ENCODE peak calls at places on chromosomes 16 and 17, in five cellular contexts. One of them, this sample, is unnamed. For H3K36me3, the result is how much of the 10 kb centered on the place peaks cover.

GRCh38 chr17:45230787-45231480 is 9.2 kb downstream of the FMNL1 start:
- DNase-seq in suprapubic skin: no peak
- DNase-seq in upper lobe of right lung: no peak
- DNase-seq in HCT116: no peak
- DNase-seq in heart right ventricle: peak
- DNase-seq in this sample: peak

GRCh38 chr17:38702900-38703741 is 2.0 kb upstream of the MLLT6 start:
- DNase-seq in HCT116: no peak
- DNase-seq in heart right ventricle: peak
- DNase-seq in suprapubic skin: no peak
- DNase-seq in upper lobe of right lung: peak
- DNase-seq in this sample: peak

GRCh38 chr16:19704321-19705130 is 13.5 kb downstream of the KNOP1 start:
- DNase-seq in heart right ventricle: no peak
- DNase-seq in upper lobe of right lung: no peak
- DNase-seq in HCT116: no peak
- DNase-seq in suprapubic skin: no peak
- DNase-seq in this sample: no peak

GRCh38 chr16:3188675-3188924 is 596 bp downstream of the OR1F1 start:
- DNase-seq in HCT116: no peak
- DNase-seq in heart right ventricle: no peak
- DNase-seq in upper lobe of right lung: no peak
- DNase-seq in suprapubic skin: no peak
- DNase-seq in this sample: no peak

GRCh38 chr16:73066321-73066926 is 18.5 kb upstream of the ZFHX3 start:
- DNase-seq in suprapubic skin: no peak
- DNase-seq in heart right ventricle: no peak
- DNase-seq in HCT116: no peak
- DNase-seq in upper lobe of right lung: no peak
- DNase-seq in this sample: peak

GRCh38 chr17:4327638-4328037 is 38.8 kb downstream of the UBE2G1 start:
- DNase-seq in upper lobe of right lung: no peak
- DNase-seq in heart right ventricle: no peak
- DNase-seq in HCT116: peak
- DNase-seq in suprapubic skin: no peak
- DNase-seq in this sample: no peak

GRCh38 chr16:80299416-80299815 is 241.4 kb upstream of the DYNLRB2 start:
- DNase-seq in suprapubic skin: no peak
- DNase-seq in heart right ventricle: no peak
- DNase-seq in upper lobe of right lung: no peak
- DNase-seq in HCT116: no peak
- DNase-seq in this sample: no peak

GRCh38 chr17:76872221-76872873 is 4.1 kb downstream of the MGAT5B start:
- DNase-seq in upper lobe of right lung: no peak
- DNase-seq in suprapubic skin: no peak
- DNase-seq in HCT116: peak
- DNase-seq in heart right ventricle: no peak
- DNase-seq in this sample: peak

GRCh38 chr16:57616241-57616640 is 12.2 kb upstream of the ADGRG1 start:
- DNase-seq in suprapubic skin: peak
- DNase-seq in HCT116: no peak
- DNase-seq in heart right ventricle: no peak
- DNase-seq in upper lobe of right lung: peak
- DNase-seq in this sample: no peak

GRCh38 chr16:56409195-56409594 is 16.1 kb downstream of the AMFR start:
- DNase-seq in upper lobe of right lung: no peak
- DNase-seq in HCT116: no peak
- DNase-seq in heart right ventricle: no peak
- DNase-seq in suprapubic skin: no peak
- DNase-seq in this sample: no peak

GRCh38 chr16:4244881-4245280 is 3.0 kb upstream of the SRL start:
- DNase-seq in HCT116: no peak
- DNase-seq in suprapubic skin: no peak
- DNase-seq in heart right ventricle: no peak
- DNase-seq in upper lobe of right lung: no peak
- DNase-seq in this sample: peak

GRCh38 chr17:76635659-76636360 is 7.7 kb downstream of the ST6GALNAC1 start:
- DNase-seq in upper lobe of right lung: no peak
- DNase-seq in heart right ventricle: no peak
- DNase-seq in suprapubic skin: no peak
- DNase-seq in HCT116: no peak
- DNase-seq in this sample: no peak

GRCh38 chr16:87658564-87659225 is 56.4 kb downstream of the JPH3 start:
- DNase-seq in HCT116: no peak
- DNase-seq in heart right ventricle: no peak
- DNase-seq in suprapubic skin: no peak
- DNase-seq in upper lobe of right lung: no peak
- DNase-seq in this sample: no peak

GRCh38 chr17:75326587-75326955 is 37.3 kb upstream of the SLC25A19 start:
- DNase-seq in upper lobe of right lung: no peak
- DNase-seq in heart right ventricle: no peak
- DNase-seq in HCT116: no peak
- DNase-seq in suprapubic skin: no peak
- DNase-seq in this sample: no peak

GRCh38 chr16:88645455-88645854 is 5.4 kb downstream of the CYBA start:
- DNase-seq in upper lobe of right lung: no peak
- DNase-seq in suprapubic skin: no peak
- DNase-seq in HCT116: no peak
- DNase-seq in heart right ventricle: no peak
- DNase-seq in this sample: no peak

GRCh38 chr17:36921131-36921851 is 16.0 kb upstream of the LHX1 start:
- DNase-seq in upper lobe of right lung: no peak
- DNase-seq in suprapubic skin: no peak
- DNase-seq in heart right ventricle: no peak
- DNase-seq in HCT116: peak
- DNase-seq in this sample: peak

GRCh38 chr17:6358131-6358530 is 76.8 kb downstream of the AIPL1 start:
- DNase-seq in upper lobe of right lung: no peak
- DNase-seq in HCT116: no peak
- DNase-seq in heart right ventricle: no peak
- DNase-seq in suprapubic skin: no peak
- DNase-seq in this sample: no peak

GRCh38 chr16:57647136-57647875 is 18.9 kb downstream of the ADGRG1 start:
- DNase-seq in upper lobe of right lung: no peak
- DNase-seq in HCT116: no peak
- DNase-seq in heart right ventricle: no peak
- DNase-seq in suprapubic skin: no peak
- DNase-seq in this sample: no peak

GRCh38 chr17:43897827-43898226 is 9.5 kb downstream of the MPP2 start:
- DNase-seq in heart right ventricle: no peak
- DNase-seq in upper lobe of right lung: no peak
- DNase-seq in suprapubic skin: no peak
- DNase-seq in HCT116: no peak
- DNase-seq in this sample: no peak

GRCh38 chr17:43383826-43384475 is 14.8 kb upstream of the ARL4D start:
- DNase-seq in upper lobe of right lung: no peak
- DNase-seq in HCT116: no peak
- DNase-seq in heart right ventricle: no peak
- DNase-seq in suprapubic skin: no peak
- DNase-seq in this sample: no peak

GRCh38 chr16:51440096-51440495 is 289.0 kb upstream of the SALL1 start:
- DNase-seq in HCT116: no peak
- DNase-seq in heart right ventricle: no peak
- DNase-seq in suprapubic skin: no peak
- DNase-seq in upper lobe of right lung: no peak
- DNase-seq in this sample: no peak

GRCh38 chr16:67775273-67775672 is 31.1 kb downstream of the RANBP10 start:
- DNase-seq in upper lobe of right lung: no peak
- DNase-seq in HCT116: no peak
- DNase-seq in suprapubic skin: no peak
- DNase-seq in heart right ventricle: no peak
- DNase-seq in this sample: no peak

GRCh38 chr17:49315974-49316570 is 46.0 kb downstream of the ZNF652 start:
- DNase-seq in heart right ventricle: no peak
- DNase-seq in upper lobe of right lung: no peak
- DNase-seq in HCT116: no peak
- DNase-seq in suprapubic skin: no peak
- DNase-seq in this sample: no peak

GRCh38 chr17:82846061-82846691 is 6.4 kb upstream of the ZNF750 start:
- DNase-seq in suprapubic skin: no peak
- DNase-seq in upper lobe of right lung: peak
- DNase-seq in heart right ventricle: no peak
- DNase-seq in HCT116: no peak
- DNase-seq in this sample: no peak
- H3K4me3 ChIP-seq in suprapubic skin: no peak
- H3K4me3 ChIP-seq in upper lobe of right lung: peak
- H3K4me3 ChIP-seq in heart right ventricle: peak
- H3K4me3 ChIP-seq in HCT116: no peak
- H3K4me3 ChIP-seq in this sample: no peak

GRCh38 chr17:18985475-18985874 is 19.1 kb downstream of the FAM83G start:
- DNase-seq in suprapubic skin: no peak
- DNase-seq in upper lobe of right lung: no peak
- DNase-seq in heart right ventricle: no peak
- DNase-seq in HCT116: no peak
- DNase-seq in this sample: no peak
- H3K36me3 ChIP-seq in suprapubic skin: under half
- H3K36me3 ChIP-seq in upper lobe of right lung: under half
- H3K36me3 ChIP-seq in heart right ventricle: under half
- H3K36me3 ChIP-seq in HCT116: under half
- H3K36me3 ChIP-seq in this sample: under half

GRCh38 chr16:29290631-29291247 is 115.8 kb downstream of the NPIPB11 start:
- DNase-seq in upper lobe of right lung: peak
- DNase-seq in suprapubic skin: peak
- DNase-seq in HCT116: peak
- DNase-seq in heart right ventricle: peak
- DNase-seq in this sample: peak
- H3K4me3 ChIP-seq in upper lobe of right lung: peak
- H3K4me3 ChIP-seq in suprapubic skin: peak
- H3K4me3 ChIP-seq in HCT116: peak
- H3K4me3 ChIP-seq in heart right ventricle: peak
- H3K4me3 ChIP-seq in this sample: no peak

GRCh38 chr16:30721167-30721566 is 22.2 kb downstream of the SRCAP start:
- DNase-seq in suprapubic skin: no peak
- DNase-seq in upper lobe of right lung: no peak
- DNase-seq in heart right ventricle: no peak
- DNase-seq in HCT116: no peak
- DNase-seq in this sample: no peak
- H3K36me3 ChIP-seq in suprapubic skin: half or more
- H3K36me3 ChIP-seq in upper lobe of right lung: half or more
- H3K36me3 ChIP-seq in heart right ventricle: half or more
- H3K36me3 ChIP-seq in HCT116: half or more
- H3K36me3 ChIP-seq in this sample: half or more

DNA sequence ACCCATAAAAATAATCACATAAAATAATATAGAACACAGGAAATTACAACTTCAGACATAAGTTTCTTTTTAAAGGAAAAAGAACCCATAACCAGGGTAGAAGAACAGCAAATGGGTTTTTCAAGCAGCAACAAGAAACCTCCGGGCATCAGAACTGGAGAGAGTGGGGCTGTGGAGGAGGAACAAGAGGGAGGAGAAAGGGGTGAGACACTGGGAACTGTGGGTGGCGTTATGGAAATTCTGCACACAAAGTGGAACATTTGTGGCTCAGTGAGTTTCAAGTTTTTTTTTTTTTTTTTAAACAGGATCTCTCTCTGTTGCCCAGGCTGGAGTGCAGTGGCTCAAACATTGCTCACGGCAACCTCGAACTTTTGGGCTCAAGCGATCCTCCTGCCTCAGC is 22.6 kb downstream of the EMP2 start:
- DNase-seq in upper lobe of right lung: no peak
- DNase-seq in heart right ventricle: no peak
- DNase-seq in HCT116: no peak
- DNase-seq in suprapubic skin: no peak
- DNase-seq in this sample: no peak
- H3K4me3 ChIP-seq in upper lobe of right lung: no peak
- H3K4me3 ChIP-seq in heart right ventricle: no peak
- H3K4me3 ChIP-seq in HCT116: no peak
- H3K4me3 ChIP-seq in suprapubic skin: no peak
- H3K4me3 ChIP-seq in this sample: no peak

DNA sequence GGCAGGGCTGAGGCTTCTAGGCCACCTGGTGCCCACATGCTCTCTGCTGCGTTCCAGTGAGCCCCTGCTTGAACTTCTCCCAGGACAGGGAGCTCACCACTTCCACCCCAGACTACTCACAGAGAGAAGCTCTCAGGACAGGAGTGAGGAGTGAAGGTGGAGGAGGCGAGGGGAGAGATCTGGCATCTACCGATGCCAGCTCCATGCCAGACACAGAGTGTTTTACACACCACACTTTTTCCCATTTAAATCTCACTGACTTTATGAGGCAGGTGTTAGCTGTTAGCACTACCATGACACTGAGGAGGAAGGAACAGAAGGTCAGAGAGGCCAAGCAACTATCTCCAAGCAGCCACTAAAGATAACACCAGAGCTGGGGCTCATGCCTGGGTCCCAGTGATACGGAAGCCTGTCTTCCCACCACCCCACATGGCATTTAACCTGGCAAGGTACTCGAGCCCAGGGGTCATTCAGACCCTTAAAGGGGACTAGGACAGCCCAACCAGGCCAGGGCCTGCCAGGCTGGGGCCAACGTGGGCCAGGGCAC is 6.8 kb downstream of the FAM83G start:
- DNase-seq in HCT116: no peak
- DNase-seq in heart right ventricle: no peak
- DNase-seq in upper lobe of right lung: no peak
- DNase-seq in suprapubic skin: no peak
- DNase-seq in this sample: no peak
- H3K36me3 ChIP-seq in HCT116: under half
- H3K36me3 ChIP-seq in heart right ventricle: under half
- H3K36me3 ChIP-seq in upper lobe of right lung: under half
- H3K36me3 ChIP-seq in suprapubic skin: under half
- H3K36me3 ChIP-seq in this sample: under half

GRCh38 chr17:29178750-29179231 is 1.4 kb downstream of the MYO18A start:
- DNase-seq in HCT116: no peak
- DNase-seq in heart right ventricle: no peak
- DNase-seq in upper lobe of right lung: no peak
- DNase-seq in suprapubic skin: no peak
- DNase-seq in this sample: peak

GRCh38 chr17:29180051-29180787 is at the start of gene MYO18A:
- DNase-seq in suprapubic skin: peak
- DNase-seq in heart right ventricle: peak
- DNase-seq in HCT116: no peak
- DNase-seq in upper lobe of right lung: peak
- DNase-seq in this sample: peak

GRCh38 chr17:29181226-29181625 is 1.0 kb upstream of the MYO18A start:
- DNase-seq in suprapubic skin: no peak
- DNase-seq in HCT116: no peak
- DNase-seq in upper lobe of right lung: no peak
- DNase-seq in heart right ventricle: no peak
- DNase-seq in this sample: no peak

GRCh38 chr17:29179232-29180036 is 764 bp downstream of the MYO18A start:
- DNase-seq in suprapubic skin: peak
- DNase-seq in HCT116: no peak
- DNase-seq in heart right ventricle: peak
- DNase-seq in upper lobe of right lung: peak
- DNase-seq in this sample: peak

DNA sequence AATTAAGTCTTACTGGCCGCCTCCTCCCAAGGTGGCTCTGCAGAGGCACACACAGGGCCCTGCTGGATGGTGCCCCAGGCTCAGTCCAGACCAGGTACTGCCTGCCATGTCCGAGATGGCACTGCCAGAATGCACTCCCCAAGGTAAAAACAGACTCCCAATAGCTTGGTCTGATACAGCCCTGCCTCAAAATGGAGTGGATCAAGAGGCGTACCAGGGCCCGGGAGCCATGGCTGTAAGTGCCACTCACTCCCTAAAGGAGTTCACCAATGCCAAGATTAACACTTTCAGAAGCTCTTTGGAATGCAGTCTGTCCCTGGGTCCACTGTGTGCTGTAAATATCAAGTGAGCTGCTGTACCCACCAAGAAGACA is 576 bp upstream of the MYO18A start:
- DNase-seq in upper lobe of right lung: no peak
- DNase-seq in HCT116: no peak
- DNase-seq in suprapubic skin: no peak
- DNase-seq in heart right ventricle: no peak
- DNase-seq in this sample: no peak
- H3K4me3 ChIP-seq in upper lobe of right lung: peak
- H3K4me3 ChIP-seq in HCT116: peak
- H3K4me3 ChIP-seq in suprapubic skin: peak
- H3K4me3 ChIP-seq in heart right ventricle: peak
- H3K4me3 ChIP-seq in this sample: peak

This sample was measured in H7.